ENCODE peak calls at places on chromosomes 13 and 19, in eight cellular contexts. One of them, this sample, is unnamed.

GRCh38 chr19:8391274-8392016 is 1.3 kb downstream of the RAB11B start:
- DNase-seq in fibroblast of lung: no peak
- DNase-seq in keratinocyte: no peak
- DNase-seq in breast epithelium: no peak
- DNase-seq in lower lobe of right lung: peak; percentile 53
- DNase-seq in tibial artery: no peak
- DNase-seq in mucosa of descending colon: no peak
- DNase-seq in Peyer's patch: no peak
- DNase-seq in this sample: no peak

GRCh38 chr13:94761407-94761806 is 49.1 kb upstream of the SOX21 start:
- DNase-seq in fibroblast of lung: no peak
- DNase-seq in keratinocyte: no peak
- DNase-seq in breast epithelium: no peak
- DNase-seq in lower lobe of right lung: no peak
- DNase-seq in tibial artery: no peak
- DNase-seq in mucosa of descending colon: no peak
- DNase-seq in Peyer's patch: no peak
- DNase-seq in this sample: no peak

GRCh38 chr13:30874561-30874960 is 31.5 kb upstream of the MEDAG start:
- DNase-seq in fibroblast of lung: no peak
- DNase-seq in keratinocyte: no peak
- DNase-seq in breast epithelium: no peak
- DNase-seq in lower lobe of right lung: no peak
- DNase-seq in tibial artery: no peak
- DNase-seq in mucosa of descending colon: no peak
- DNase-seq in Peyer's patch: no peak
- DNase-seq in this sample: no peak

GRCh38 chr13:113971471-113972231 is 2.2 kb downstream of the C13orf46 start:
- DNase-seq in fibroblast of lung: no peak
- DNase-seq in keratinocyte: no peak
- DNase-seq in breast epithelium: no peak
- DNase-seq in lower lobe of right lung: peak; percentile 46
- DNase-seq in tibial artery: no peak
- DNase-seq in mucosa of descending colon: no peak
- DNase-seq in Peyer's patch: no peak
- DNase-seq in this sample: no peak

GRCh38 chr13:27194209-27194608 is 22.6 kb upstream of the USP12 start:
- DNase-seq in fibroblast of lung: peak; percentile 11
- DNase-seq in keratinocyte: no peak
- DNase-seq in breast epithelium: no peak
- DNase-seq in lower lobe of right lung: no peak
- DNase-seq in tibial artery: no peak
- DNase-seq in mucosa of descending colon: no peak
- DNase-seq in Peyer's patch: no peak
- DNase-seq in this sample: no peak

GRCh38 chr13:65909501-65909900 is 1320.6 kb downstream of the PCDH9 start:
- DNase-seq in fibroblast of lung: no peak
- DNase-seq in keratinocyte: no peak
- DNase-seq in breast epithelium: no peak
- DNase-seq in lower lobe of right lung: no peak
- DNase-seq in tibial artery: no peak
- DNase-seq in mucosa of descending colon: no peak
- DNase-seq in Peyer's patch: no peak
- DNase-seq in this sample: no peak

GRCh38 chr13:53142301-53142700 is 113.7 kb downstream of the OLFM4 start:
- DNase-seq in fibroblast of lung: no peak
- DNase-seq in keratinocyte: no peak
- DNase-seq in breast epithelium: no peak
- DNase-seq in lower lobe of right lung: no peak
- DNase-seq in tibial artery: no peak
- DNase-seq in mucosa of descending colon: no peak
- DNase-seq in Peyer's patch: no peak
- DNase-seq in this sample: no peak

GRCh38 chr19:1049106-1049505 is 9.2 kb downstream of the ABCA7 start:
- DNase-seq in fibroblast of lung: no peak
- DNase-seq in keratinocyte: no peak
- DNase-seq in breast epithelium: no peak
- DNase-seq in lower lobe of right lung: no peak
- DNase-seq in tibial artery: no peak
- DNase-seq in mucosa of descending colon: no peak
- DNase-seq in Peyer's patch: no peak
- DNase-seq in this sample: no peak

GRCh38 chr13:21670883-21671792 is at the start of gene FGF9:
- DNase-seq in fibroblast of lung: peak; percentile 78
- DNase-seq in keratinocyte: no peak
- DNase-seq in breast epithelium: peak; percentile 26
- DNase-seq in lower lobe of right lung: peak; percentile 85
- DNase-seq in tibial artery: peak; percentile 47
- DNase-seq in mucosa of descending colon: peak; percentile 89
- DNase-seq in Peyer's patch: peak; percentile 69
- DNase-seq in this sample: peak; percentile 73
- H3K4me1 ChIP-seq in fibroblast of lung: no peaks in the 10 kb centered on the region
- H3K4me1 ChIP-seq in keratinocyte: peaks cover 21% of the 10 kb centered on the region
- H3K4me1 ChIP-seq in breast epithelium: peaks cover 9% of the 10 kb centered on the region
- H3K4me1 ChIP-seq in lower lobe of right lung: peaks cover 48% of the 10 kb centered on the region
- H3K4me1 ChIP-seq in tibial artery: peaks cover 61% of the 10 kb centered on the region
- H3K4me1 ChIP-seq in mucosa of descending colon: peaks cover 40% of the 10 kb centered on the region
- H3K4me1 ChIP-seq in Peyer's patch: peaks cover 17% of the 10 kb centered on the region
- H3K4me1 ChIP-seq in this sample: no peaks in the 10 kb centered on the region

GRCh38 chr19:14089662-14090508 is 666 bp downstream of the SAMD1 start:
- DNase-seq in fibroblast of lung: peak; percentile 64
- DNase-seq in keratinocyte: no peak
- DNase-seq in breast epithelium: no peak
- DNase-seq in lower lobe of right lung: peak; percentile 76
- DNase-seq in tibial artery: peak; percentile 47
- DNase-seq in mucosa of descending colon: peak; percentile 57
- DNase-seq in Peyer's patch: peak; percentile 36
- DNase-seq in this sample: peak; percentile 71

GRCh38 chr19:14089412-14089661 is 1.2 kb downstream of the SAMD1 start:
- DNase-seq in fibroblast of lung: peak; percentile 35
- DNase-seq in keratinocyte: no peak
- DNase-seq in breast epithelium: no peak
- DNase-seq in lower lobe of right lung: no peak
- DNase-seq in tibial artery: no peak
- DNase-seq in mucosa of descending colon: no peak
- DNase-seq in Peyer's patch: no peak
- DNase-seq in this sample: no peak

GRCh38 chr19:14090509-14091085 is at the start of gene SAMD1:
- DNase-seq in fibroblast of lung: peak; percentile 94
- DNase-seq in keratinocyte: no peak
- DNase-seq in breast epithelium: peak; percentile 87
- DNase-seq in lower lobe of right lung: peak; percentile 95
- DNase-seq in tibial artery: peak; percentile 93
- DNase-seq in mucosa of descending colon: peak; percentile 92
- DNase-seq in Peyer's patch: peak; percentile 91
- DNase-seq in this sample: peak; percentile 95

GRCh38 chr19:14091086-14091884 is 734 bp upstream of the SAMD1 start:
- DNase-seq in fibroblast of lung: peak; percentile 79
- DNase-seq in keratinocyte: no peak
- DNase-seq in breast epithelium: peak; percentile 49
- DNase-seq in lower lobe of right lung: peak; percentile 60
- DNase-seq in tibial artery: no peak
- DNase-seq in mucosa of descending colon: peak; percentile 86
- DNase-seq in Peyer's patch: no peak
- DNase-seq in this sample: peak; percentile 87

DNA sequence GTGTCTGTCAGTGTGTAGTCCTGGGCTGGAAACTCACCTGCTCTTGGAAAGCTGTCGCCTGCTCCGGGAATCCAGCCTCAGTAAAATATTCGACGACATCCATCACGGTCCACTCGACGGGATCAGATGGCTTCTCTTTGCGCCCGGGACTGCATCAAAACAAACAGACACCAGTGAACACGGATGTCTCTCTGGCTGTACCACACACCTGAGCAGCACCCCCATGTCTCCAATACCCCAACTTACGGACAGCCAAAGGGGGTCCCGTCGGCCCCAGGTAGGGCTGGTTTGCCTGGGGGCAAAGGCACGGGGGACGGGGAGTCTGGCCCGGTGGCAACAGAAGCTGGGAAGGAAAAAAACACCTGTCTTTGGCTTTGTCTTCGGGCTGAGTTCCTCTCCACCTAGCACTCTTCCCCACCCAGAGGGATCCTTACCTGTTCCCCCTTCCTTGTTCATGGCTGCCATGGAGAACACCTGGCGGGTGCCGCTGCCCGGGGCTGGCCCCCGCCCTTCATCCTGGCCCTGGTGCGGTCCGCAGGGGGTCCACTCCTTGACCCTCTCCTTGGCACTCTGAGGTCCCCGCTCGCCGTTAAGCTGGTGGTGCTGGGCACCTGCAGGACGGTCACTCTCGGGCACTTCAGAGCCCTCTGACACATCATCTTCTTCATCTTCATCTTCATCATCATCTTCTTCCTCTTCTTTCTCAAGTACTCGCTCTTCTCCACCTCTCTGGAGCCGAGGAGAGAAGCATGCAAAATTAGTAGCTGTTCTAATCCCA is 1.7 kb downstream of the SAMD1 start:
- DNase-seq in fibroblast of lung: no peak
- DNase-seq in keratinocyte: no peak
- DNase-seq in breast epithelium: no peak
- DNase-seq in lower lobe of right lung: no peak
- DNase-seq in tibial artery: no peak
- DNase-seq in mucosa of descending colon: no peak
- DNase-seq in Peyer's patch: no peak
- DNase-seq in this sample: no peak
- H3K4me3 ChIP-seq in fibroblast of lung: peak overlapping the region; percentile 44
- H3K4me3 ChIP-seq in keratinocyte: no peak overlapping the region
- H3K4me3 ChIP-seq in breast epithelium: no peak overlapping the region
- H3K4me3 ChIP-seq in lower lobe of right lung: peak overlapping the region; percentile 88
- H3K4me3 ChIP-seq in tibial artery: peak overlapping the region; percentile 71
- H3K4me3 ChIP-seq in mucosa of descending colon: no peak overlapping the region
- H3K4me3 ChIP-seq in Peyer's patch: peak overlapping the region; percentile 94
- H3K4me3 ChIP-seq in this sample: no peak overlapping the region

DNA sequence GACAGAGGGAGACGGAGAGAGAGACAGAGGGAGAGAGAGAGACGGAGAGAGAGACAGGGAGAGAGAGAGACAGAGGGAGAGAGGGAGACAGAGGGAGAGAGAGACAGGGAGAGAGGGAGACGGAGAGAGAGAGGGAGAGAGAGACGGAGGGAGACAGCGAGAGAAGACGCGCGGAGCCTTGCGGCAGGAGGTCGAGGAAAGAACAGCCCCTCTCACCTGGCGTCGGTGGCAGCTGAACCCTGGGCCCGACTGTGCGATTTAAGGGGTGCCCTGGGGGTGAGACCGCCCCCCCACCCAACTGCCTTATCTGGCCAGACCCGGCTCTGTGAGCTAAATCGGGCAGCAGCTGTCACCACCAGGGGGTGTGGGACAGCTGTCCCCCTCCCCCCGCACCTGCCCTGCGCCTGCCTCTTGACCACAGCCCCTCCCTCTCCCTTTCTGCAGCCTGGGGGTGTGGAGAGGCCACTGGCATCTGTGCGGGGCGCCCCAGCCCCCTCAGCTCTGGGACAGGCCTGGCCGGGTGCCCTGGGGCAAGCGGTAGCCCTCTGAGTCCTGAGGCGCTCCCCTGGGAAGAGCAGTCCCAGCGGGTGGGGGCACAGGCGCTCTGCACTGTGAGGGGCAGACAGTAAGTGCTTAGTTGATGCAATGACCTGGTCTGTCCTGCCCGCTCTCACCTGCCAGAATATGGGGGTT is 10.8 kb downstream of the JOSD2 start:
- DNase-seq in fibroblast of lung: no peak
- DNase-seq in keratinocyte: no peak
- DNase-seq in breast epithelium: no peak
- DNase-seq in lower lobe of right lung: peak; percentile 44
- DNase-seq in tibial artery: no peak
- DNase-seq in mucosa of descending colon: no peak
- DNase-seq in Peyer's patch: no peak
- DNase-seq in this sample: peak; percentile 97
- H3K36me3 ChIP-seq in fibroblast of lung: no peaks in the 10 kb centered on the region
- H3K36me3 ChIP-seq in keratinocyte: no peaks in the 10 kb centered on the region
- H3K36me3 ChIP-seq in breast epithelium: no peaks in the 10 kb centered on the region
- H3K36me3 ChIP-seq in lower lobe of right lung: no peaks in the 10 kb centered on the region
- H3K36me3 ChIP-seq in tibial artery: peaks cover under 1% of the 10 kb centered on the region
- H3K36me3 ChIP-seq in mucosa of descending colon: no peaks in the 10 kb centered on the region
- H3K36me3 ChIP-seq in Peyer's patch: no peaks in the 10 kb centered on the region
- H3K36me3 ChIP-seq in this sample: no peaks in the 10 kb centered on the region

DNA sequence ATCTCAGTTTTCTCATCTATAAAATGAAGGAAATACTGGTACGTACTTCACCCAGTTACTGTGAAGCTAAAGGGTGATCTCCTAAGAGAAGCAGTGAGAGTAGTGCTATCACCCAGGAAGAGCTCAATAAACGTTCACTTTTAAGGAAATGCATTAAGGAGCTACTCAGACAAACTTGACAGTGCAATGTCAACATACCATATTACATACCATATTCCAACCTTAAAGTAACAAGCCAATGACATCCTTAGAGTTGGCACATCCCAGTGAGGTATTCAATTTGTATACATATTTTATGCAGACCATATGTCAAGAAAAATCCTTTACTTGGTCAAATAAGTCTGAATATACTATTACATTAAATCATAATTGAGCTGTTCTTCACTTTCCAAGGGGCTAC is 7.0 kb downstream of the TBC1D4 start:
- DNase-seq in fibroblast of lung: no peak
- DNase-seq in keratinocyte: no peak
- DNase-seq in breast epithelium: no peak
- DNase-seq in lower lobe of right lung: no peak
- DNase-seq in tibial artery: no peak
- DNase-seq in mucosa of descending colon: no peak
- DNase-seq in Peyer's patch: no peak
- DNase-seq in this sample: no peak
- H3K4me1 ChIP-seq in fibroblast of lung: peaks cover under 1% of the 10 kb centered on the region
- H3K4me1 ChIP-seq in keratinocyte: peaks cover 7% of the 10 kb centered on the region
- H3K4me1 ChIP-seq in breast epithelium: no peaks in the 10 kb centered on the region
- H3K4me1 ChIP-seq in lower lobe of right lung: peaks cover 13% of the 10 kb centered on the region
- H3K4me1 ChIP-seq in tibial artery: peaks cover 22% of the 10 kb centered on the region
- H3K4me1 ChIP-seq in mucosa of descending colon: no peaks in the 10 kb centered on the region
- H3K4me1 ChIP-seq in Peyer's patch: no peaks in the 10 kb centered on the region
- H3K4me1 ChIP-seq in this sample: peaks cover 3% of the 10 kb centered on the region

GRCh38 chr19:47754206-47755064 is 9.1 kb downstream of the NOP53 start:
- DNase-seq in fibroblast of lung: no peak
- DNase-seq in keratinocyte: no peak
- DNase-seq in breast epithelium: no peak
- DNase-seq in lower lobe of right lung: no peak
- DNase-seq in tibial artery: no peak
- DNase-seq in mucosa of descending colon: no peak
- DNase-seq in Peyer's patch: no peak
- DNase-seq in this sample: no peak
- H3K4me3 ChIP-seq in fibroblast of lung: no peak overlapping the region
- H3K4me3 ChIP-seq in keratinocyte: no peak overlapping the region
- H3K4me3 ChIP-seq in breast epithelium: no peak overlapping the region
- H3K4me3 ChIP-seq in lower lobe of right lung: no peak overlapping the region
- H3K4me3 ChIP-seq in tibial artery: no peak overlapping the region
- H3K4me3 ChIP-seq in mucosa of descending colon: no peak overlapping the region
- H3K4me3 ChIP-seq in Peyer's patch: no peak overlapping the region
- H3K4me3 ChIP-seq in this sample: no peak overlapping the region

This sample was measured in SJCRH30.